ENCODE peak calls at places on chromosomes 4 and X, in nine cellular contexts. A, F, G, H, I, M, R, V and S are unnamed samples.

GRCh38 chrX:3176439-3176820 is 135.2 kb downstream of the ARSF start:
- DNase-seq in A (no peak), F (no peak), G (no peak), H (no peak), I (no peak), M (no peak), R (no peak), V (no peak), S (no peak)

GRCh38 chr4:5730993-5731975 is 20.3 kb downstream of the EVC start:
- DNase-seq in A (no peak), F (no peak), G (no peak), H (no peak), I (no peak), M (no peak), R (no peak), V (no peak), S (no peak)

GRCh38 chr4:10084651-10085320 is 31.8 kb downstream of the WDR1 start:
- DNase-seq in A (no peak), F (peak), G (no peak), H (no peak), I (no peak), M (no peak), R (no peak), V (no peak), S (peak)

GRCh38 chrX:4570141-4570540 is 856.7 kb upstream of the PRKX start:
- DNase-seq in A (no peak), F (no peak), G (no peak), H (no peak), I (no peak), M (no peak), R (peak), V (no peak), S (no peak)

GRCh38 chrX:22686138-22686541 is 313.6 kb upstream of the DDX53 start:
- DNase-seq in A (no peak), F (no peak), G (no peak), H (no peak), I (no peak), M (peak), R (peak), V (no peak), S (no peak)

GRCh38 chr4:36432556-36432955 is 151.1 kb downstream of the DTHD1 start:
- DNase-seq in A (no peak), F (no peak), G (no peak), H (no peak), I (no peak), M (no peak), R (no peak), V (no peak), S (no peak)

GRCh38 chr4:61359301-61359700 is 159.2 kb downstream of the ADGRL3 start:
- DNase-seq in A (no peak), F (no peak), G (no peak), H (no peak), I (no peak), M (no peak), R (no peak), V (peak), S (no peak)

GRCh38 chrX:46624090-46624786 is 50.7 kb downstream of the CHST7 start:
- DNase-seq in A (no peak), F (no peak), G (no peak), H (no peak), I (no peak), M (no peak), R (no peak), V (no peak), S (no peak)

GRCh38 chrX:125132274-125132673 is 187.4 kb upstream of the TEX13C start:
- DNase-seq in A (no peak), F (no peak), G (no peak), H (no peak), I (no peak), M (no peak), R (no peak), V (no peak), S (no peak)

GRCh38 chrX:87299563-87300160 is 217.9 kb upstream of the KLHL4 start:
- DNase-seq in A (no peak), F (no peak), G (no peak), H (no peak), I (peak), M (no peak), R (no peak), V (no peak), S (no peak)

GRCh38 chrX:9467751-9468150 is 2.9 kb downstream of the TBL1X start:
- DNase-seq in A (no peak), F (no peak), G (no peak), H (no peak), I (no peak), M (no peak), R (no peak), V (peak), S (no peak)

GRCh38 chrX:130444641-130445336 is 43.0 kb downstream of the RBMX2 start:
- DNase-seq in A (no peak), F (no peak), G (no peak), H (no peak), I (no peak), M (no peak), R (no peak), V (no peak), S (no peak)

GRCh38 chrX:145405012-145405411 is 157.7 kb downstream of the SPANXN1 start:
- DNase-seq in A (no peak), F (no peak), G (no peak), H (no peak), I (peak), M (peak), R (no peak), V (no peak), S (no peak)

GRCh38 chr4:8502836-8503585 is 62.4 kb downstream of the TRMT44 start:
- DNase-seq in A (peak), F (no peak), G (no peak), H (no peak), I (no peak), M (no peak), R (no peak), V (no peak), S (no peak)

GRCh38 chr4:48831532-48832015 is 686 bp downstream of the OCIAD1 start:
- DNase-seq in A (no peak), F (no peak), G (no peak), H (no peak), I (no peak), M (no peak), R (no peak), V (no peak), S (no peak)

GRCh38 chr4:175999944-176000343 is 65.7 kb upstream of the WDR17 start:
- DNase-seq in A (no peak), F (no peak), G (no peak), H (no peak), I (no peak), M (no peak), R (no peak), V (no peak), S (no peak)

GRCh38 chr4:14865804-14866203 is 136.5 kb upstream of the CPEB2 start:
- DNase-seq in A (no peak), F (no peak), G (no peak), H (no peak), I (no peak), M (no peak), R (peak), V (no peak), S (no peak)

GRCh38 chr4:72094054-72094780 is 62.4 kb downstream of the NPFFR2 start:
- DNase-seq in A (no peak), F (no peak), G (no peak), H (no peak), I (no peak), M (no peak), R (no peak), V (no peak), S (no peak)